ENCODE peak calls at places on chromosomes 5 and 9, in four cellular contexts. O is A549, F is HepG2, H is K562. T is an unnamed sample.

GRCh38 chr5:135127604-135128240 is 93.7 kb upstream of the PITX1 start:
- DNase-seq in O (peak), F (peak), H (no peak), T (no peak)

GRCh38 chr5:124660229-124661093 is 86.0 kb downstream of the ZNF608 start:
- DNase-seq in O (peak), F (no peak), H (no peak), T (no peak)

GRCh38 chr5:101728933-101729332 is 567.2 kb downstream of the SLCO4C1 start:
- DNase-seq in O (peak), F (peak), H (no peak), T (no peak)

GRCh38 chr5:135709998-135710670 is 124.3 kb upstream of the SLC25A48 start:
- DNase-seq in O (no peak), F (peak), H (no peak), T (no peak)

GRCh38 chr9:134983094-134983493 is 65.4 kb upstream of the FCN1 start:
- DNase-seq in O (no peak), F (no peak), H (peak), T (peak)

GRCh38 chr9:109922617-109923260 is 142.7 kb downstream of the PALM2AKAP2 start:
- DNase-seq in O (no peak), F (no peak), H (no peak), T (no peak)

GRCh38 chr5:67537439-67538342 is 341.1 kb upstream of the CD180 start:
- DNase-seq in O (no peak), F (no peak), H (no peak), T (no peak)

GRCh38 chr9:115167175-115167574 is 49.2 kb upstream of the TNC start:
- DNase-seq in O (no peak), F (no peak), H (no peak), T (no peak)

GRCh38 chr5:88883566-88884434 is 816 bp upstream of the MEF2C start:
- DNase-seq in O (peak), F (no peak), H (peak), T (peak)

GRCh38 chr9:120845255-120845654 is 2.5 kb upstream of the PSMD5 start:
- DNase-seq in O (no peak), F (no peak), H (no peak), T (no peak)

GRCh38 chr5:106675674-106676073 is 995.1 kb downstream of the EFNA5 start:
- DNase-seq in O (no peak), F (no peak), H (no peak), T (no peak)

GRCh38 chr5:132500931-132501628 is 10.5 kb upstream of the IRF1 start:
- DNase-seq in O (peak), F (peak), H (peak), T (peak)

GRCh38 chr9:136806067-136806466 is 1.7 kb upstream of the RABL6 start:
- DNase-seq in O (no peak), F (no peak), H (no peak), T (no peak)

GRCh38 chr9:136806631-136807201 is 1.0 kb upstream of the RABL6 start:
- DNase-seq in O (no peak), F (no peak), H (no peak), T (no peak)

GRCh38 chr9:136803551-136804508 is 3.9 kb upstream of the RABL6 start:
- DNase-seq in O (no peak), F (no peak), H (no peak), T (no peak)

GRCh38 chr9:136805207-136805740 is 2.5 kb upstream of the RABL6 start:
- DNase-seq in O (no peak), F (no peak), H (no peak), T (no peak)

DNA sequence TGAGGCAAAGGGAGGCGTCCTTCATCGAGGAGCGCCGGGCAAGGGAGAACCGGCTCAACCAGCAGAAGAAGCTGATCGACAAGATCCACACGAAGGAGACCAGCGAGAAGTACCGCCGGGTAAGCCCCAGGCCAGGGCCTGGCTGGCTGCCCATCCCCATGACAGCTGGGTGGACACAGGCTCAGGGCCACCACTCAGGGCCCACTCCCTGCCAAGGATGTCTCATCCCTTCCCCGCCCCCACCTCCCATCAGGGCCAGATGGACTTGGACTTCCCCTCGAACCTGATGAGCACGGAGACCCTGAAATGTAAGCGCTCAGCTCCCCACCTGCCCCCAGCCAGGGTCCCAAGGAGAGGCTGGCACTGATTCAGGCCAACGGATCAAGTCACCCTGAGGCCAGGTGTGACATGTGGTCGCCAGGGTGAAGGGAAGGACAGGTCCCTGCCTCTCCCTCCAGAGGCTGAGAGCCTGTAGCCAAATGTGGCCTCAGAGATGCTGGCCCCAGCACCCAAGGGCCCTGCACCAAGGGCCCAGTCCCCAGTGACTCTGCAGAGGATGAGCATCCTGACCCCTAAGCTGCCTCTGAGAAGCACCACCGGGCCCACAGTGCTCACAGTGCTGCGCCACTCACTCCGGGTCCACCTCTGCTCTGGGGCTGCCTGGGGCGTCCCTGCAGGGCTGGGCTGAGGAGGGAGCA is 3.1 kb upstream of the RABL6 start:
- DNase-seq in O (no peak), F (no peak), H (no peak), T (no peak)
- TF ChIP-seq HMGXB4 in O (no peak), F (no peak), H (no peak), T (no peak)

DNA sequence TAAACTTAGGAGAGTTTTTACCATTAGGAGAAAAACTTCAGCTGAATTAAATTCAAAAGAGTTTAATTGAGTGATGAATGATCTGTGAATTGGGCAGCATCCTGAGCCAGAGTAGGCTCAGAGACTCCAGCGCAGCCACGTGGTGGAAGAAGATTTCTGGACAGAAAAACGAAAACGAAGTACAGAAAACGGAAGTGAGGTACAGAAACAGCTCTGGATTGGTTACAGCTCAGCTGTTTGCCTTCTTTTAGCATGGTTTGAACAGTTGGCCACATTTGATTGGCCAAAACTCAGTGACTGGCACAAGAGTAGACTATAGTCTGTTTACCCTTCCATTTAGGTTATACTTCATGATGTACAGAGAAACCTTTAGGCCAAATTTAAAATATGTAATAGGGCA is 69.2 kb upstream of the PLPP1 start:
- DNase-seq in O (peak), F (no peak), H (no peak), T (no peak)
- TF ChIP-seq HMGXB4 in O (no peak), F (no peak), H (no peak), T (no peak)

GRCh38 chr9:87382902-87383301 is 114.8 kb upstream of the DAPK1 start:
- DNase-seq in O (peak), F (no peak), H (no peak), T (no peak)
- TF ChIP-seq HMGXB4 in O (no peak), F (no peak), H (no peak), T (no peak)

GRCh38 chr9:107423540-107423939 is 66.0 kb downstream of the KLF4 start:
- DNase-seq in O (no peak), F (no peak), H (no peak), T (no peak)

GRCh38 chr9:107422189-107422802 is 67.3 kb downstream of the KLF4 start:
- DNase-seq in O (peak), F (peak), H (peak), T (peak)

GRCh38 chr9:107426126-107426525 is 63.4 kb downstream of the KLF4 start:
- DNase-seq in O (no peak), F (no peak), H (no peak), T (no peak)

GRCh38 chr9:107430071-107430470 is 59.5 kb downstream of the KLF4 start:
- DNase-seq in O (no peak), F (no peak), H (no peak), T (no peak)

GRCh38 chr9:107425110-107426025 is 64.2 kb downstream of the KLF4 start:
- DNase-seq in O (peak), F (peak), H (peak), T (peak)
- TF ChIP-seq HMGXB4 in O (no peak), F (peak), H (no peak), T (no peak)

GRCh38 chr5:138241688-138242547 is 28.8 kb upstream of the CDC23 start:
- DNase-seq in O (no peak), F (peak), H (peak), T (peak)
- TF ChIP-seq HMGXB4 in O (no peak), F (no peak), H (no peak), T (peak)

GRCh38 chr9:72894342-72894741 is 58.5 kb downstream of the ALDH1A1 start:
- DNase-seq in O (no peak), F (no peak), H (no peak), T (no peak)
- TF ChIP-seq HMGXB4 in O (peak), F (no peak), H (no peak), T (no peak)

DNA sequence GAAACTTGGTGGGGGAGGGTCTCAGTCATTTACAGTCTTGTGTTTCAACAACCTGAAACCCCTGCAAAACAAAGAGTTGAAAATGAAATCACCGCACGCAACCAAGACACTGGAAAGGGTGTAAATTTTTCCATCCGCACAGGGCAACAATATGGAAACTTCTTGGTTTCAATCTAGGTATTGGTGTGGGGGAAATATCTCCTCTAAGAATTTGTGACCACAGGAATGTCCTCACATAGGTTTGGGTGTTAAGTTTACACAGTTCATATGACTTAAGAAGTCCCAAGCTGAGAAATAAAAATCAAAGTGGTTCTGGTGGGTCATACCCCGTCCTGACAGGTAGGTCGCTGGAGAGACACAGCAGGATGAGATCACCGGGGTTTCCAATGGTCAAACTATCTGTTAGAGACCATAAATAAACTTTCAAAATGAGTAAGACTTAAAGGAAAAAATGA is 51.9 kb upstream of the PIP5K1B start:
- DNase-seq in O (no peak), F (no peak), H (no peak), T (no peak)
- TF ChIP-seq HMGXB4 in O (no peak), F (no peak), H (no peak), T (no peak)

GRCh38 chr5:54589786-54590185 is 72.2 kb downstream of the SNX18 start:
- DNase-seq in O (no peak), F (no peak), H (no peak), T (no peak)
- TF ChIP-seq HMGXB4 in O (no peak), F (no peak), H (no peak), T (no peak)

T was measured in WTC11.